ENCODE peak calls at places on chromosomes 5 and 9, in five cellular contexts. U is hepatocyte; X is endothelial cell; Z is cardiac fibroblast; G is stimulated activated naive CD8-positive, alpha-beta T cell treated with anti-CD3 and anti-CD28 coated beads, Interleukin-15, Interleukin-2, amounts not matched to agents 100 U/mL and 50 U/mL, for 24 hours. H is an unnamed sample.
A peak's percentile ranks its signal among the peaks of the same experiment; 100 is the strongest.

GRCh38 chr5:116971131-116971530 is 396.5 kb upstream of the SEMA6A start:
- DNase-seq in U (no peak), X (no peak), Z (no peak), G (no peak), H (no peak)

GRCh38 chr5:6703791-6704190 is 9.4 kb upstream of the TENT4A start:
- DNase-seq in U (no peak), X (no peak), Z (no peak), G (no peak), H (no peak)

GRCh38 chr9:128893354-128893753 is 11.4 kb downstream of the LRRC8A start:
- DNase-seq in U (no peak), X (no peak), Z (no peak), G (no peak), H (no peak)

GRCh38 chr5:150640311-150641005 is at the start of gene SYNPO:
- DNase-seq in U (peak; percentile 87), X (no peak), Z (peak; percentile 98), G (no peak), H (no peak)

GRCh38 chr9:121651295-121652036 is at the start of gene DAB2IP:
- DNase-seq in U (peak; percentile 90), X (peak; percentile 76), Z (peak; percentile 50), G (peak; percentile 19), H (peak; percentile 29)

GRCh38 chr9:93116049-93116961 is 17.7 kb downstream of the NINJ1 start:
- DNase-seq in U (peak; percentile 70), X (no peak), Z (peak; percentile 82), G (no peak), H (no peak)

GRCh38 chr5:50302815-50303490 is 138.1 kb downstream of the EMB start:
- DNase-seq in U (no peak), X (no peak), Z (no peak), G (no peak), H (no peak)

GRCh38 chr9:69861011-69861410 is 40.4 kb downstream of the CFAP95 start:
- DNase-seq in U (no peak), X (no peak), Z (no peak), G (no peak), H (no peak)

GRCh38 chr9:86263876-86264275 is 4.4 kb upstream of the C9orf153 start:
- DNase-seq in U (no peak), X (no peak), Z (no peak), G (no peak), H (no peak)

GRCh38 chr5:74772359-74772758 is 5.3 kb downstream of the NSA2 start:
- DNase-seq in U (no peak), X (no peak), Z (peak; percentile 5), G (no peak), H (no peak)

GRCh38 chr9:137304383-137305059 is 2.5 kb upstream of the NRARP start:
- DNase-seq in U (peak; percentile 13), X (peak; percentile 58), Z (no peak), G (peak; percentile 16), H (no peak)

GRCh38 chr5:143052967-143053682 is 282.9 kb downstream of the ARHGAP26 start:
- DNase-seq in U (no peak), X (no peak), Z (no peak), G (no peak), H (no peak)

GRCh38 chr9:74645007-74645639 is 148.0 kb downstream of the RORB start:
- DNase-seq in U (peak; percentile 44), X (peak; percentile 18), Z (peak; percentile 15), G (no peak), H (peak; percentile 10)

GRCh38 chr9:129900263-129901041 is 65.2 kb downstream of the USP20 start:
- DNase-seq in U (no peak), X (no peak), Z (no peak), G (no peak), H (no peak)